ENCODE peak calls at places on chromosomes 2 and 18, in four cellular contexts. R is AG10803, E is GM12864, U is brain microvascular endothelial cell. Z is an unnamed sample.

GRCh38 chr2:46198164-46198883 is 98.9 kb upstream of the EPAS1 start:
- DNase-seq in E (no peak), R (peak), U (no peak), Z (no peak)

GRCh38 chr18:25373443-25373842 is 21.5 kb upstream of the ZNF521 start:
- DNase-seq in R (peak), E (no peak), U (no peak), Z (no peak)

GRCh38 chr2:74458957-74459290 is 686 bp downstream of the WBP1 start:
- DNase-seq in R (no peak), E (no peak), U (no peak), Z (no peak)

GRCh38 chr2:191631754-191632153 is 46.2 kb upstream of the NABP1 start:
- DNase-seq in R (peak), E (no peak), U (no peak), Z (no peak)

GRCh38 chr2:159003555-159003954 is 35.1 kb downstream of the TANC1 start:
- DNase-seq in U (no peak), R (no peak), E (no peak), Z (no peak)

GRCh38 chr2:37576831-37577230 is 94.6 kb downstream of the CDC42EP3 start:
- DNase-seq in R (peak), U (no peak), E (no peak), Z (no peak)

GRCh38 chr2:28926837-28927236 is 32.4 kb downstream of the WDR43 start:
- DNase-seq in R (peak), U (no peak), E (no peak), Z (no peak)

GRCh38 chr2:149826471-149827125 is 239.0 kb upstream of the MMADHC start:
- DNase-seq in E (no peak), U (no peak), R (no peak), Z (no peak)

GRCh38 chr2:183001948-183002347 is 36.3 kb downstream of the NCKAP1 start:
- DNase-seq in U (no peak), R (no peak), E (no peak), Z (no peak)

GRCh38 chr18:79935925-79936324 is 15.5 kb downstream of the SLC66A2 start:
- DNase-seq in U (no peak), R (no peak), E (no peak), Z (no peak)

GRCh38 chr2:128416781-128417180 is 98.1 kb upstream of the HS6ST1 start:
- DNase-seq in R (no peak), E (no peak), U (no peak), Z (no peak)

GRCh38 chr2:208350610-208351009 is 56.0 kb upstream of the PTH2R start:
- DNase-seq in E (no peak), R (no peak), U (no peak), Z (no peak)

GRCh38 chr2:11387100-11387390 is 42.6 kb upstream of the ROCK2 start:
- DNase-seq in E (no peak), R (peak), U (no peak), Z (no peak)

GRCh38 chr2:50751255-50752069 is 280.5 kb downstream of the NRXN1 start:
- DNase-seq in E (no peak), R (no peak), U (no peak), Z (no peak)

GRCh38 chr2:60934153-60934722 is 52.9 kb downstream of the REL start:
- DNase-seq in E (no peak), U (no peak), R (no peak), Z (no peak)

GRCh38 chr18:48452863-48453323 is 43.7 kb upstream of the ZBTB7C start:
- DNase-seq in R (no peak), U (no peak), E (no peak), Z (no peak)

GRCh38 chr18:76466410-76466991 is 28.5 kb downstream of the ZNF516 start:
- DNase-seq in U (no peak), R (no peak), E (no peak), Z (no peak)

GRCh38 chr18:65755616-65756015 is 4.8 kb downstream of the CDH7 start:
- DNase-seq in E (no peak), R (no peak), U (no peak), Z (no peak)

GRCh38 chr2:149125031-149125725 is 86.7 kb downstream of the LYPD6B start:
- DNase-seq in E (no peak), U (no peak), R (no peak), Z (no peak)

GRCh38 chr2:42249887-42250286 is 80.7 kb downstream of the EML4 start:
- DNase-seq in E (no peak), R (no peak), U (no peak), Z (no peak)

GRCh38 chr2:134333646-134334189 is 79.8 kb downstream of the MGAT5 start:
- DNase-seq in U (no peak), E (no peak), R (no peak), Z (no peak)

GRCh38 chr18:12086249-12086648 is 7.4 kb upstream of the ANKRD62 start:
- DNase-seq in U (no peak), R (no peak), E (no peak), Z (no peak)

GRCh38 chr18:61132036-61132435 is 201.2 kb upstream of the CDH20 start:
- DNase-seq in E (no peak), U (no peak), R (no peak), Z (no peak)

GRCh38 chr2:237310515-237311114 is 103.3 kb downstream of the COL6A3 start:
- DNase-seq in U (peak), R (no peak), E (no peak), Z (no peak)

GRCh38 chr2:127078691-127079270 is 28.2 kb downstream of the BIN1 start:
- DNase-seq in R (no peak), E (no peak), U (no peak), Z (no peak)

GRCh38 chr2:85246348-85246747 is 81.4 kb downstream of the TGOLN2 start:
- DNase-seq in E (no peak), R (peak), U (no peak), Z (no peak)

GRCh38 chr2:38620282-38620977 is 17.7 kb upstream of the HNRNPLL start:
- DNase-seq in U (peak), R (peak), E (no peak), Z (no peak)

GRCh38 chr2:167298017-167298416 is 409.7 kb downstream of the XIRP2 start:
- DNase-seq in R (no peak), U (no peak), E (no peak), Z (no peak)

GRCh38 chr18:26617151-26617554 is 68.8 kb upstream of the KCTD1 start:
- DNase-seq in U (peak), E (no peak), R (peak), Z (peak)

GRCh38 chr2:157996799-157997198 is 104.9 kb upstream of the UPP2 start:
- DNase-seq in E (no peak), R (no peak), U (no peak), Z (no peak)

GRCh38 chr2:16140771-16141640 is 200.7 kb downstream of the MYCN start:
- DNase-seq in R (no peak), E (no peak), U (no peak), Z (no peak)

GRCh38 chr2:105744091-105744908 is 412 bp upstream of the NCK2 start:
- DNase-seq in R (peak), E (no peak), U (no peak), Z (no peak)

GRCh38 chr2:100274076-100274475 is 48.2 kb downstream of the LONRF2 start:
- DNase-seq in E (no peak), U (no peak), R (no peak), Z (no peak)

GRCh38 chr2:163675389-163675788 is 60.4 kb downstream of the FIGN start:
- DNase-seq in U (no peak), E (no peak), R (no peak), Z (no peak)

DNA sequence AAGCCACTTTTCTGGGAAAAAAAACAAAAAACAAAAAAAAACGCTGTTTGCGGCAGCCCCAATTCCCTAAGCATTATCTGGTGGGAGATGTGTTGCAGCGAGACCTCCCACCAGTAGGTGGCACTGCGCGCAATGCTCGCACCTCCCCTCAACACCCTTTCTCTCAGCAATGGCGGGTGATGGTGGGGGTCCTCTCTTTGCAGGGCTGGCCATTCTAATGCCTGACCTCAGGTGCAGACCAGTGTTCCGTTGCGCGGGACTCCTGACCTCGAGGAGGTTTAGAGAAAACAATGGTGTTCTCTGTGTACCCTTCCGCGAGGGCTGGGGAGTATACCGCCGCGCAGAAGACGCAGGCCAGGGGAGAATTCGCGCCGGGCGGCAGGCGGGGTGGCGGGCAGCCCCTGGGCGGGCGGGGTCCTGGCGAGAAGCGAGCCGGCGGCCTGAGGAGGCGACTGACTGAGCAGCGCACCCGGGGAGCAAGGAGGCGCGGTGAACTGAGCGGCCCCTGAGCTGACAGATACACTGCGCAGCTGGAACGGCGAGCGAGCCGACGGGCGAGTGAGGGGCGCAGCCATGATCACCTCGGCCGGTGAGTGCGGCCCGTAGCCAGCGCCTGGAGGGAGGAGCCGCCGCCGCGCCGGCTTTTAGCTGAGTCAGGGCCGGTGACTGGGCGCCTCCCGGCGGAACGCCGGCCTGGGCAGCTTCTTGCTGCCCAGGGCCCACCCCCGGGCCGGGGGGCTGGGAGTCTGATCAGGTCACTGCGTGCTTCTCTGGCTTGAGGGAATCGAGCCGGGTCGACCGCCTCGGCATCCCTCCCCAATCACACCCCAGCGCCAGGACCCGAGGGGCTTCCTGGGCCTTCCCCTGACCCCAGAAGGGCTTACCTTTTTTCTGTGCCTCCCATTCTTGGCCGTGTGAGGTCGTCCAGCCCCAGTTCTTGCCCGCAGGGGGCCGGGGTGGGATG is at the start of gene PSMD1:
- DNase-seq in U (peak), R (peak), E (peak), Z (peak)
- TF ChIP-seq CTCF in U (peak), R (peak), E (peak), Z (peak)

DNA sequence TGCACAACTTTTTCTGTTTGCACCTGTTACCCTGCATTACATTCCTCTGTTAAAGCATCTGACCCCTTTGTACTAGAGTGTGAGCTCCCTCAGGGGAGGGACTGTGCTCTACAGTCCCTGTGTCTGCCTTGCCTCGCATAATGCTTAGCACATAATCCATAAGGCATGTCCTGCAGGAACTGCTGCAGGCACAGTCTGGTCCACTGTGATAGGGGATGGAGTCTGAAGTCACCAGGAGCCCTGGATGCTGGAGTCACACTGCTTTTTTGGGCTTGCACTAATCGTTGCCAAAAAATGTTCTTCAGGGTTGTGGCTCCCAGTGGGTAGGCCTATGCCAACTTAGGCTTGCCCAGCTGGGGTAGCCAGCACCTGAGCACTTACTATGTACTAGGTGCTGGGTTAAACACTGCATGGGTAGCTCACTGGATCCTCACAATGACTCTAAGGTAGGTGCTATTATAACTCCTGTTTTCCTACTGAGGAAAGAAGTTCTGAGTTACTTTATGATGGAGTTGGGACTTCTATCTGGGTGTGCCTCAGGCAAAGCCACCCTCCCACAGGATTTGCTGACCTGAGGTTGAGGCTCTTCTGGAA is 33.3 kb downstream of the COPS7B start:
- DNase-seq in R (no peak), E (no peak), U (no peak), Z (no peak)
- H3K4me3 ChIP-seq in R (no peak), E (no peak), U (no peak), Z (no peak)

GRCh38 chr2:207046642-207047213 is 107.4 kb downstream of the CPO start:
- DNase-seq in U (no peak), R (peak), E (no peak), Z (no peak)
- TF ChIP-seq CTCF in U (peak), R (peak), E (no peak), Z (no peak)

GRCh38 chr2:227865281-227865680 is 6.2 kb upstream of the DAW1 start:
- DNase-seq in U (no peak), E (no peak), R (no peak), Z (no peak)

GRCh38 chr2:227871375-227871788 is at the start of gene DAW1:
- DNase-seq in E (no peak), U (peak), R (peak), Z (no peak)

GRCh38 chr2:227867386-227867785 is 4.0 kb upstream of the DAW1 start:
- DNase-seq in E (no peak), U (no peak), R (no peak), Z (no peak)

GRCh38 chr2:227872676-227873075 is 1.2 kb downstream of the DAW1 start:
- DNase-seq in R (no peak), U (no peak), E (no peak), Z (no peak)

DNA sequence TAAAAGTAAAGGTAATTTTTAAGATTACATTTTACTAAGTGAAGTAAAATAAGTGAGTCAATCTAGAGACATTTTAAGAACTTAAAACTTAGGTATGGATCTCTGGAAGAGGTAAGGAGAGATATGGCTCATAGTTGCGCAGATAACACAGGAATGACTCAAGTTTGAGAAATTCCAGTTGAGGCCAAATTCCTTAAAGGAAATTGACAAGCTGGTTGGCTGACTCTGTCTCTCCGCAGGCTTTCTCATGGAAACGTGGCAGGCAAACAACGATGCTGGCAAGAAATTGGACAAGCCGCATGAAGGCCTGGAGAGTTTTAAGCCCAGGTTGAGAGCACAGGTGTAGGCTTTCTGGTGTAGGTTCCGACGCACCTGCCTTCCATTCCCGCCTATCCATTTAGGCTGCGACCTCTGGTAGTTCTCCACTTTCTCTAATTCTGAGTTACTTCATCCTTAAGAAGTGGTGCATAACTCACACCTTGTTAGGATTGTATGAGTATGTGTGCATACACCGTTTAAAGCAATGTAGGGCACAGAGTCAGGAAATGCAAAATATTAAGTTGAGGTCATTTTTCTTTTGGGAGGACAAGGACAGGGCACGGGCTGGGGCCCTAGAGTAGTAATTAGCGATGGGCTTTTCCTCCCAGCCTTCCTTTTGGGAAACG is 589 bp upstream of the DAW1 start:
- DNase-seq in R (peak), E (no peak), U (peak), Z (peak)
- H3K4me3 ChIP-seq in R (peak), E (no peak), U (peak), Z (peak)

GRCh38 chr2:77421971-77422370 is 100.2 kb downstream of the LRRTM4 start:
- DNase-seq in E (no peak), U (no peak), R (no peak), Z (no peak)
- TF ChIP-seq CTCF in E (no peak), U (no peak), R (no peak), Z (no peak)

Z was measured in AG04449.